ENCODE peak calls at places on chromosomes 11 and 22, in ten cellular contexts. F, H, O, Y, V, C, Z, D, W and U are unnamed samples.

GRCh38 chr11:9962722-9963121 is 298.8 kb downstream of the SWAP70 start:
- DNase-seq in Z (no peak), O (no peak), Y (no peak), C (no peak), V (no peak), W (no peak), F (no peak), D (peak), H (no peak), U (no peak)

GRCh38 chr11:96342131-96342970 is 644 bp downstream of the MAML2 start:
- DNase-seq in F (no peak), Y (no peak), D (peak), O (no peak), W (no peak), C (no peak), Z (no peak), V (no peak), H (no peak), U (peak)

GRCh38 chr11:120810251-120810650 is 213.7 kb upstream of the TBCEL start:
- DNase-seq in C (no peak), D (no peak), H (peak), V (peak), Y (peak), Z (no peak), O (no peak), W (no peak), F (no peak), U (no peak)

GRCh38 chr11:230431-230830 is 5.7 kb downstream of the SIRT3 start:
- DNase-seq in V (no peak), D (no peak), H (no peak), O (no peak), C (no peak), F (no peak), Z (no peak), W (no peak), Y (no peak), U (no peak)

GRCh38 chr11:64802370-64803162 is 448 bp downstream of the MAP4K2 start:
- DNase-seq in Z (no peak), Y (no peak), C (no peak), D (no peak), H (no peak), V (no peak), W (no peak), F (no peak), O (peak), U (peak)

GRCh38 chr11:65651339-65651588 is 11.5 kb downstream of the RELA start:
- DNase-seq in Z (no peak), C (no peak), Y (no peak), D (no peak), O (peak), F (no peak), V (no peak), H (no peak), W (no peak), U (no peak)

GRCh38 chr11:70038034-70038834 is 39.9 kb upstream of the ANO1 start:
- DNase-seq in F (no peak), V (no peak), O (no peak), D (no peak), W (no peak), Y (no peak), C (no peak), H (no peak), Z (no peak), U (no peak)

GRCh38 chr22:16838073-16838472 is 12.9 kb upstream of the XKR3 start:
- DNase-seq in H (peak), F (no peak), W (no peak), Z (no peak), D (no peak), V (no peak), O (no peak), C (no peak), Y (no peak), U (no peak)

GRCh38 chr11:64077607-64078006 is 41.9 kb downstream of the FLRT1 start:
- DNase-seq in D (no peak), H (no peak), W (no peak), V (no peak), F (no peak), Y (no peak), Z (no peak), C (no peak), O (no peak), U (no peak)

GRCh38 chr11:13972033-13972910 is 9.7 kb downstream of the SPON1 start:
- DNase-seq in O (no peak), C (no peak), V (no peak), Y (peak), H (peak), W (no peak), D (no peak), F (no peak), Z (no peak), U (no peak)

GRCh38 chr22:30640839-30641430 is 5.4 kb downstream of the SLC35E4 start:
- DNase-seq in F (no peak), C (no peak), Y (no peak), V (no peak), Z (no peak), D (no peak), O (no peak), H (no peak), W (no peak), U (no peak)

GRCh38 chr11:12195773-12196172 is 85.4 kb downstream of the MICAL2 start:
- DNase-seq in Y (no peak), Z (no peak), D (peak), V (no peak), W (no peak), H (no peak), F (peak), O (no peak), C (no peak), U (no peak)

GRCh38 chr11:4514196-4514595 is 30.8 kb upstream of the OR52M1 start:
- DNase-seq in W (no peak), O (no peak), Z (no peak), C (no peak), F (no peak), H (no peak), D (no peak), Y (no peak), V (no peak), U (no peak)

GRCh38 chr11:88464528-88464927 is 127.0 kb upstream of the CTSC start:
- DNase-seq in W (no peak), Y (no peak), D (no peak), F (no peak), O (no peak), H (no peak), C (no peak), V (no peak), Z (no peak), U (no peak)

GRCh38 chr22:46779023-46779422 is 16.6 kb downstream of the TBC1D22A start:
- DNase-seq in Y (no peak), V (no peak), Z (no peak), W (no peak), H (no peak), F (no peak), D (no peak), C (no peak), O (no peak), U (no peak)

GRCh38 chr22:38843201-38843715 is 570 bp downstream of the NPTXR start:
- DNase-seq in W (peak), V (peak), D (no peak), Y (peak), F (no peak), O (no peak), H (peak), C (peak), Z (peak), U (peak)

GRCh38 chr22:45975266-45976161 is 1.4 kb downstream of the WNT7B start:
- DNase-seq in O (no peak), D (no peak), V (no peak), C (no peak), W (no peak), H (no peak), Z (no peak), F (no peak), Y (no peak), U (no peak)

GRCh38 chr22:36220457-36220921 is 18.8 kb downstream of the APOL2 start:
- DNase-seq in H (peak), V (peak), F (no peak), O (no peak), C (no peak), Z (no peak), D (no peak), Y (no peak), W (no peak), U (no peak)

GRCh38 chr22:43412808-43413785 is 1.3 kb downstream of the MPPED1 start:
- DNase-seq in Z (no peak), Y (no peak), D (no peak), V (no peak), F (no peak), C (no peak), W (no peak), O (no peak), H (no peak), U (no peak)

GRCh38 chr11:66936326-66936725 is 21.9 kb downstream of the PC start:
- DNase-seq in Z (no peak), D (no peak), Y (peak), O (no peak), C (no peak), W (no peak), F (no peak), H (peak), V (peak), U (peak)

GRCh38 chr11:3043315-3043871 is 13.8 kb downstream of the CARS1 start:
- DNase-seq in F (peak), C (no peak), O (no peak), V (no peak), Y (peak), H (peak), D (no peak), Z (peak), W (no peak), U (peak)

GRCh38 chr11:121656333-121657090 is 203.7 kb upstream of the SORL1-AS1 start:
- DNase-seq in D (no peak), O (no peak), Z (no peak), Y (no peak), F (no peak), H (no peak), C (no peak), V (no peak), W (no peak), U (no peak)

GRCh38 chr22:46737976-46738641 is at the start of gene CERK:
- DNase-seq in D (peak), V (no peak), C (peak), W (peak), F (peak), H (peak), Y (peak), O (peak), Z (peak), U (peak)

GRCh38 chr11:66523611-66524010 is 13.2 kb downstream of the BBS1 start:
- DNase-seq in O (no peak), Y (no peak), Z (no peak), W (no peak), C (no peak), V (no peak), D (no peak), F (no peak), H (no peak), U (no peak)

GRCh38 chr11:44348114-44348513 is 38.2 kb upstream of the ALX4 start:
- DNase-seq in F (no peak), Z (no peak), V (no peak), C (no peak), W (no peak), O (no peak), H (no peak), Y (no peak), D (no peak), U (no peak)

DNA sequence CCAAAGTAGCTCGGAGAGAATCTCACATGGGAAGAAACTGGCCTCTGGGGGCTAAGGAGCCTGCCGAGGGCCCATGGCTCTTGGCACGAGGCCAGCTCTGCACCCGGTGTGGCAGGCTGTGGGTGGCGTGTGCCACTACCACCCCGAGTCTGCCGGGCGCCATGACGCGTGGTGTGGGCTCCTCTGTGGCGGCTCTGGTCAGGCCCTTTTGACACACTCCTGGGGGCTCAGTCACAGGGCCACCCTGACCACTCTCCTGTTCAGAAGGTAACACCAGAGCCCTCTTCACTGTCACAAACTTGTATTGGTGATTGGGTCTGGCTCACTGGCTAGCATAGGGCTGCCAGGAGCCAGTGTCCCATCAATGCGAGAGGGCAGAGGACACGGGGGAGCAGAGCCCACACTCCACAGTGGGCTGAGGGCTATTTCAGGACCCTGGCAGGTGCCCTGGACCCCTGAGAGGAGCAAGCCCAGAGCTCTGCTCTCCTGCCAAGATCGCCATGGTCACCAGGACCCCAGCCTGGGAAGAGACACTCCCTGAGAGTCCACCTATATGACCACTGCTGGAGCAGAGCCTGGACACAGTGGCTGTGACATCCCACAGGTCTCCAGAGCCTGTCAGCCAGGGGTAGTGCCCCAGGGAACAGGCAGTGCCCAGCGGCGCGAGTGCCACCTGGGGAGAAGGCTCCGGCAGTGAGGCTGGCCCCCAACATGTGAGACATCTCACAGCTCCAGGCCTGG is 8.6 kb upstream of the PPM1F start:
- DNase-seq in W (no peak), D (no peak), V (no peak), F (no peak), C (no peak), H (no peak), O (no peak), Y (no peak), Z (no peak), U (no peak)
- H3K4me3 ChIP-seq in W (no peak), D (no peak), V (no peak), F (no peak), C (no peak), H (no peak), O (no peak), Y (no peak), Z (no peak), U (no peak)

GRCh38 chr22:19891350-19892248 is 36.9 kb upstream of the GNB1L start:
- DNase-seq in O (no peak), Z (no peak), C (no peak), Y (peak), F (no peak), D (peak), V (peak), W (peak), H (peak), U (peak)
- TF ChIP-seq CTCF in O (no peak), Z (no peak), C (no peak), Y (no peak), F (no peak), D (no peak), V (peak), W (no peak), H (no peak), U (no peak)

DNA sequence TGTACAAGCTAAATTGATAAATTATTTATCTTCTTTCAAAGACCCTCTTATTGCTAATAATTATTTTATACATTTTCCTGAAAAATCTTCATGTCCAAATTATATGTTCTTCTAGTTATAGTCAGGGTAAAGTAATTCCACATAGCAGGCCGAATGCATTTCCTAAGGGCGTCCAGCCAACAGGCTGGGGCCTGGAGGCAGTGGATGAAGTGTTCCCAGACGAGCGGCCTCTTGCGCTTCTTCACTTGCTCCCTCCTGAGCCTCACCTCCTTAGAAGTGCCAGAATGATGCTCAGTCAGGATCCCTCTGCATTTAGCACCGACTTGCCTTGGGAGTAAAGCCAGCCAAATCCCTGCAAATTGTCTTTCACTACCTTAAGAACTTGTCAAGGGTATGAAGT is 1.4 kb downstream of the OLFML1 start:
- DNase-seq in F (no peak), H (peak), O (no peak), Y (peak), V (no peak), W (no peak), C (no peak), Z (no peak), D (no peak), U (peak)
- H3K4me3 ChIP-seq in F (peak), H (peak), O (peak), Y (no peak), V (no peak), W (no peak), C (no peak), Z (no peak), D (no peak), U (no peak)

GRCh38 chr11:34473603-34474169 is 35.0 kb downstream of the CAT start:
- DNase-seq in O (no peak), F (no peak), H (no peak), Z (no peak), C (no peak), D (no peak), Y (no peak), V (no peak), W (no peak), U (no peak)

GRCh38 chr11:34464591-34465036 is 25.9 kb downstream of the CAT start:
- DNase-seq in Z (no peak), O (no peak), C (no peak), W (no peak), H (no peak), Y (no peak), V (no peak), D (no peak), F (no peak), U (no peak)

GRCh38 chr11:34466802-34467488 is 28.2 kb downstream of the CAT start:
- DNase-seq in D (no peak), Y (no peak), Z (no peak), C (no peak), H (peak), F (no peak), O (no peak), W (no peak), V (no peak), U (no peak)

DNA sequence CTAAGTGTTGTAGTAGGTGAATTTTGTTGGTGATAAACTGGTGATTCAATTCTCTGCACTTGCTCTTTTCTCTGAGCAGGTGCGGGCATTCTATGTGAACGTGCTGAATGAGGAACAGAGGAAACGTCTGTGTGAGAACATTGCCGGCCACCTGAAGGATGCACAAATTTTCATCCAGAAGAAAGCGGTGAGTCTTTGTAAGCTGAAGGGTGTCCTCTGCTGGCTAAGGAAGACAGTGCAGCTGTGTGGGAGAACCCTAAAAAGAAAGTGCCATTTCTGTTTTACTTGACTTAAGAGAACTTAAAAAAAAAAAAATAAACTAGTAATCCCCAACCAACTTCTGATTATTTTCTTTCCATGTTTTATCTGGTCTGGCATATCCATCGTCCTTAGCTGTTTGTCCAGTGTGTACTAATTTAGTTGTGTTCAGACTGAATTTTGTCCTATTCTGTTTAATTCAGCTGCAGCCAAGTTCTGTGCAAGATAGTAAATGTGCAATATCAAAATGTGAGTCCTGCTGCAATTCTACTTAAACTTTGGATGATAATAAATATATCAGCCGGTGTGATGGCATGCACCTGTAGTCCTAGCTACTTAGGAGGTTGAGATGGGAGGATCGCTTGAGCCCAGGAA is 29.6 kb downstream of the CAT start:
- DNase-seq in W (peak), C (no peak), F (no peak), H (peak), O (no peak), Z (peak), Y (peak), D (peak), V (peak), U (peak)
- TF ChIP-seq CTCF in W (peak), C (peak), F (no peak), H (peak), O (peak), Z (peak), Y (peak), D (peak), V (peak), U (peak)